ENCODE peak calls at places on chromosomes 5 and 9, in seven cellular contexts. H, A, Z, O, D, B and S are unnamed samples.

GRCh38 chr5:150458819-150459557 is 9.4 kb upstream of the RPS14 start:
- DNase-seq in O (peak), H (peak), Z (peak), A (peak), B (no peak), D (peak), S (peak)

GRCh38 chr5:88190106-88190834 is 78.4 kb downstream of the TMEM161B start:
- DNase-seq in B (no peak), Z (no peak), H (no peak), A (no peak), O (no peak), D (peak), S (no peak)

GRCh38 chr5:36607838-36608783 is 1.7 kb downstream of the SLC1A3 start:
- DNase-seq in D (no peak), B (peak), Z (no peak), A (no peak), H (no peak), O (no peak), S (peak)

GRCh38 chr5:65902104-65902503 is 24.3 kb upstream of the ERBIN start:
- DNase-seq in O (no peak), Z (no peak), B (no peak), H (no peak), D (no peak), A (no peak), S (no peak)

GRCh38 chr5:95380103-95380628 is 11.0 kb upstream of the FAM81B start:
- DNase-seq in O (no peak), H (no peak), Z (no peak), D (no peak), A (no peak), B (no peak), S (no peak)

GRCh38 chr5:28947865-28948264 is 1909.5 kb upstream of the CDH9 start:
- DNase-seq in A (no peak), B (no peak), H (no peak), Z (no peak), D (no peak), O (no peak), S (no peak)

GRCh38 chr9:132879443-132880310 is 979 bp downstream of the SPACA9 start:
- DNase-seq in O (no peak), D (no peak), B (no peak), A (no peak), H (no peak), Z (no peak), S (no peak)

GRCh38 chr5:125134216-125135081 is 388.0 kb upstream of the ZNF608 start:
- DNase-seq in O (peak), B (peak), A (no peak), Z (no peak), D (no peak), H (no peak), S (peak)

GRCh38 chr5:62969409-62970120 is 390.9 kb downstream of the LRRC70 start:
- DNase-seq in Z (no peak), B (no peak), H (no peak), O (no peak), A (no peak), D (no peak), S (no peak)

DNA sequence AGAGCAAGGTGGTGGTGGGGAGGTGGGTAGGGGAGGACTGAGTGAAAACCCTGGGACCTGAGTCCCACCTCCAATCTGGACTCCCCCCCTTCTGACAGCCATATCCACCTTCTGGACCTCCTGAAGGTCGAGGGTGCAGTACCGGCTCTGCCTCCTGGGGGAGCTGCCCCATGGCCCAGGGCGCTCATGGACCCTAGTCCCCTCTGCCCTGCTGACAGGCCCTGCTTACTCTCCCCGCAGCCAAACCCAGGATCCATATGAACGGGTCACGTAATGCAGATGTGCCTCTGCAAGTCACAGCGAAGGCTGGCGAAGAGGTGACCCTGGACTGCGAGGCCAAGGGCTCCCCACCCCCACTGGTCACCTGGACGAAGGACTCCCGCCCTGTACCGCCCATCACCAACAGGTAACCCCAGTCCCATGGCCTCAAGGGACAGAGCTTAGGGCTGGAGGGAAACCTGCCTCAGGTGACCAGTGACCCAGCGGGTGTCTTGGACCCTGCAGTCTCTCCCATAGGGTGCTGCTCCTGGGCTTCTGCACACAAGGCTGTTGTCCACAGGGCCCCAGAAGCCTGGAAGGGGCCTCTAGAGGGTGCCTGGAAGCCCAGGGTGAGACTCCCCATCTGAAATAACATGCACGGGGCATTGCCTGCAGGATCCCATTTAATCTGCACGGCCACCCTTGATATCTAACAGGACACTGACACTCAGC is 61.7 kb downstream of the HMCN2 start:
- DNase-seq in Z (no peak), A (no peak), B (no peak), H (no peak), O (no peak), D (no peak), S (no peak)
- TF ChIP-seq CTCF in Z (no peak), A (no peak), B (peak), H (no peak), O (peak), D (no peak), S (peak)

DNA sequence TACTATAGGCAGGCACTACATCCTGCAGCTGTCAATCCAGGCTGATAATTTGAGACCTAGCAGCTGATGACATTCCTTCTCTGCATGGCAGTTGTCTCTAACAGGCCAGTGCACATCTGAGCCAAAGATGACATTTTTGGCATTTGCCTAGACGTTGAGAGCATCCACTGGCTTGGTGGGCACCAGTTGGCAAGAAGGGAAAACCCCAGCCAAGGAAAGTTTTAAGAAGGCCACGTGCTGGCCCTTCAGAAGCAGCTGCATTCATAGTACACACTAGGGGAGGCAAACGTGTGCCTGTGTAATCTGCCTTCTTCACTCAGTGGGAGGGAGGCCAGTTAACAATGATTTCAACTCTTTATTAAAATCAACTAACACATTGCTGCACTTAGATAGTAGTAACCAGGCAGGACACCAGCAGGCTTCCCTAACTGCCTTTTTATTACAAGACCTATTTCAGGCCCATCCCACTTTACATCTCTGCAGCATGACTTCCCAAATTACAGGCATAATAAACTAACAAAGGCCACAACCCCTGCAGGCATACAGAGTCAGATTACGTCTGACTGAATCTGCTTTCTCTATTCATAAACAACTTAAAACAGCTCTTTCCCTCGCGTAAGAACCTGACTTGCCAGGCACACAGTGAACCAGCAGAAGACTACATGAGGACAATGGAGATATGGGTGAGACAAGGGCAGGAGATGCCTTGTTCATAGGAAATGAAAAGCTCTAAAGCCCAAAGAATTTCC is 576.3 kb downstream of the PDE4D start:
- DNase-seq in H (no peak), D (no peak), O (peak), Z (peak), B (peak), A (no peak), S (peak)
- H3K4me3 ChIP-seq in H (no peak), D (no peak), O (no peak), Z (no peak), B (no peak), A (no peak), S (no peak)

DNA sequence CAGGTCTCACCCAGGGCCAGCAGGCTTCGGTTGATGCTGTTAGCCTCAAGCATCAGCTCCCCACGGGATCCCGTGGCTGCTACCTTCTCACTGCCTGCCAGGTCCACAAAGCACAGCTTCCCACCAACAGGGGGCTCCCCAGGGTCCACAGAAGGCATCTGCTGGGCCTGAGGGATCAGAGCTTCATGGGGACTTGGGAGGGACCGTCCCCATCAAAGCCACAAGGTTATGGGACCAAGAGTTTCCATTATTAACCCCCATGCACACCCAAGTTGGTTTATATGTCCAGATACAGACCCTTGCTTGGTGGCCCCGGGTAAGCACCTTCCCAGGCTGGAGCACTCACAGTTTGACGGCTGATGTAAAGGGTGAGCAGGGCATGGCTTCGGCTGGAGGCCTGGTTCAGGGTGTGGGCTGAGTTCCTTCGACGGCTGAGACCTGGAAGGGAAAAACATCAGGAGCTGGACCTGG is 3.0 kb downstream of the KIF12 start:
- DNase-seq in Z (no peak), H (no peak), A (no peak), B (no peak), O (no peak), D (no peak), S (no peak)
- TF ChIP-seq CTCF in Z (no peak), H (no peak), A (no peak), B (no peak), O (peak), D (no peak), S (peak)

GRCh38 chr5:156581725-156582124 is 254.8 kb downstream of the SGCD start:
- DNase-seq in Z (no peak), D (no peak), A (no peak), B (no peak), H (no peak), O (no peak), S (no peak)
- H3K4me3 ChIP-seq in Z (no peak), D (no peak), A (no peak), B (no peak), H (no peak), O (no peak), S (no peak)

GRCh38 chr9:112750111-112750766 is at the start of gene SNX30:
- DNase-seq in D (peak), Z (peak), B (no peak), O (peak), A (peak), H (peak), S (peak)
- TF ChIP-seq CTCF in D (no peak), Z (no peak), B (no peak), O (no peak), A (no peak), H (peak), S (no peak)

GRCh38 chr5:72238712-72239445 is 81.2 kb downstream of the MRPS27 start:
- DNase-seq in A (no peak), Z (no peak), B (no peak), H (no peak), O (no peak), D (no peak), S (no peak)
- H3K4me3 ChIP-seq in A (no peak), Z (no peak), B (no peak), H (no peak), O (no peak), D (no peak), S (no peak)

GRCh38 chr9:97283768-97284167 is 23.7 kb upstream of the CCDC180 start:
- DNase-seq in D (no peak), O (no peak), B (no peak), H (no peak), Z (no peak), A (no peak), S (no peak)

GRCh38 chr9:97280755-97281330 is 26.6 kb upstream of the CCDC180 start:
- DNase-seq in Z (no peak), B (no peak), A (no peak), D (no peak), H (no peak), O (no peak), S (no peak)

DNA sequence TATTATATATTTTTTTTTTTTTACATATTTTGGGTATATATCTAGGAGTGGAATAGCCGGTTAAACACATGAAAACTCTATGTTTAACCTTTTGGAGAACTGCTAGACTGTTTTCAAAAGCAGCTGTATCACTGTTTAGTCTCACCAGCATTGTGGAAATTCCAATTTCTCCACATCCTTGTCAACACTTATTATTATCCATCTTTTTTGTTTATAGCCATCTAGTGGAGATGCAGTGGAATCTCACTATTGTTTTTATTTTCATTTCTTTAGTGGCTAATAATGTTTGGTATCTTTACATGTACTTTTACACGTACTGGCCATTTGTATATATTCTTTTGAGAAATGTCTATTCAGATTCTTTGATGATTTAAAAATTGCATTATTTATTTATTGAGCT is 22.7 kb upstream of the CCDC180 start:
- DNase-seq in D (no peak), Z (no peak), H (no peak), B (no peak), A (no peak), O (no peak), S (no peak)
- TF ChIP-seq CTCF in D (no peak), Z (no peak), H (no peak), B (no peak), A (no peak), O (peak), S (peak)

DNA sequence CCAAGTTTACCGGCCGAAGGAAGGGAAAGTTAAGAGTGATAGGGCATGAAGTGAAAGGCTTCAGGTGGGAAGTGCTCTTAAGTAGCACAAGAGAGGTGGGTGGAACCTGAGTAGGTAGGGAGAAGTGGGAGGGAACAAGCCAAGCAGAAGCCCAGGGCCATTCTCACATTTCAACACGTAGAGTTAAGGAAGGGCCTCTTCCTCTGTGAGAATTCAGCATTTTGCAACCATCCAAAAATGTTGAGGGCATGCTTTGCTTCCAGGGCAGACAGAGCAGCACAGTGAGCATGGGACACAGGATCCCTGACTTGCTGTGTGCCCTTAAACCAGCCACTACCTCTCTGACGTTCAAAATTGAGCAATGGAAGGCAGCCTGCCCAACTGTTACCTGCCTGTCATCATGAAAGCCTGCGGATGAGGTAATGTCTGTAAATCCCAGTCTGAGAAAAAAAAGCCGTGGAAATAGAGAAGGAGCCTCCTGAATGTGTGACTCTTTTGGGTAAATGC is 3.3 kb downstream of the CYFIP2 start:
- DNase-seq in Z (no peak), H (no peak), D (no peak), B (no peak), O (no peak), A (peak), S (no peak)
- H3K4me3 ChIP-seq in Z (no peak), H (no peak), D (peak), B (no peak), O (no peak), A (no peak), S (no peak)